ENCODE peak calls at places on chromosomes 12 and 14, in nine cellular contexts. One of them, this sample, is unnamed. For H3K79me2, the result is how much of the 10 kb centered on the place peaks cover.

GRCh38 chr14:77027538-77028383 is 747 bp downstream of the IRF2BPL start:
- DNase-seq in OCI-LY7: peak
- DNase-seq in GM23248: peak
- DNase-seq in GM23338: peak
- DNase-seq in MM.1S: peak
- DNase-seq in hepatocyte: peak
- DNase-seq in HCT116: no peak
- DNase-seq in neural progenitor cell: peak
- DNase-seq in SK-N-SH: peak
- DNase-seq in this sample: peak

GRCh38 chr12:46915082-46915481 is 89.3 kb upstream of the SLC38A4 start:
- DNase-seq in OCI-LY7: no peak
- DNase-seq in GM23248: peak
- DNase-seq in GM23338: no peak
- DNase-seq in MM.1S: no peak
- DNase-seq in hepatocyte: no peak
- DNase-seq in HCT116: no peak
- DNase-seq in neural progenitor cell: no peak
- DNase-seq in SK-N-SH: no peak
- DNase-seq in this sample: peak

GRCh38 chr14:75979071-75979571 is 2.7 kb downstream of the TGFB3 start:
- DNase-seq in OCI-LY7: peak
- DNase-seq in GM23248: peak
- DNase-seq in GM23338: peak
- DNase-seq in MM.1S: no peak
- DNase-seq in hepatocyte: peak
- DNase-seq in HCT116: no peak
- DNase-seq in neural progenitor cell: peak
- DNase-seq in SK-N-SH: peak
- DNase-seq in this sample: peak

GRCh38 chr14:97705107-97705506 is 907.9 kb downstream of the VRK1 start:
- DNase-seq in OCI-LY7: no peak
- DNase-seq in GM23248: no peak
- DNase-seq in GM23338: no peak
- DNase-seq in MM.1S: no peak
- DNase-seq in hepatocyte: no peak
- DNase-seq in HCT116: no peak
- DNase-seq in neural progenitor cell: no peak
- DNase-seq in SK-N-SH: no peak
- DNase-seq in this sample: no peak

GRCh38 chr14:72863216-72864006 is 30.5 kb downstream of the DPF3 start:
- DNase-seq in OCI-LY7: no peak
- DNase-seq in GM23248: peak
- DNase-seq in GM23338: no peak
- DNase-seq in MM.1S: peak
- DNase-seq in hepatocyte: no peak
- DNase-seq in HCT116: no peak
- DNase-seq in neural progenitor cell: no peak
- DNase-seq in SK-N-SH: no peak
- DNase-seq in this sample: no peak

GRCh38 chr14:68172216-68172615 is 352.6 kb downstream of the RAD51B start:
- DNase-seq in OCI-LY7: no peak
- DNase-seq in GM23248: no peak
- DNase-seq in GM23338: no peak
- DNase-seq in MM.1S: no peak
- DNase-seq in hepatocyte: no peak
- DNase-seq in HCT116: no peak
- DNase-seq in neural progenitor cell: no peak
- DNase-seq in SK-N-SH: no peak
- DNase-seq in this sample: peak

GRCh38 chr12:108611884-108612415 is 14.1 kb upstream of the TMEM119 start:
- DNase-seq in OCI-LY7: peak
- DNase-seq in GM23248: peak
- DNase-seq in GM23338: peak
- DNase-seq in MM.1S: no peak
- DNase-seq in hepatocyte: peak
- DNase-seq in HCT116: peak
- DNase-seq in neural progenitor cell: peak
- DNase-seq in SK-N-SH: peak
- DNase-seq in this sample: peak

GRCh38 chr12:130418261-130418660 is 80.6 kb downstream of the PIWIL1 start:
- DNase-seq in OCI-LY7: no peak
- DNase-seq in GM23248: no peak
- DNase-seq in GM23338: no peak
- DNase-seq in MM.1S: no peak
- DNase-seq in hepatocyte: no peak
- DNase-seq in HCT116: no peak
- DNase-seq in neural progenitor cell: no peak
- DNase-seq in SK-N-SH: no peak
- DNase-seq in this sample: no peak

GRCh38 chr12:70400124-70400523 is 34.0 kb downstream of the KCNMB4 start:
- DNase-seq in OCI-LY7: no peak
- DNase-seq in GM23248: no peak
- DNase-seq in GM23338: no peak
- DNase-seq in MM.1S: no peak
- DNase-seq in hepatocyte: no peak
- DNase-seq in HCT116: no peak
- DNase-seq in neural progenitor cell: no peak
- DNase-seq in SK-N-SH: no peak
- DNase-seq in this sample: no peak
- H3K79me2 ChIP-seq in OCI-LY7: under half
- H3K79me2 ChIP-seq in GM23248: under half
- H3K79me2 ChIP-seq in GM23338: under half
- H3K79me2 ChIP-seq in MM.1S: under half
- H3K79me2 ChIP-seq in hepatocyte: under half
- H3K79me2 ChIP-seq in HCT116: under half
- H3K79me2 ChIP-seq in neural progenitor cell: under half
- H3K79me2 ChIP-seq in SK-N-SH: under half
- H3K79me2 ChIP-seq in this sample: under half

DNA sequence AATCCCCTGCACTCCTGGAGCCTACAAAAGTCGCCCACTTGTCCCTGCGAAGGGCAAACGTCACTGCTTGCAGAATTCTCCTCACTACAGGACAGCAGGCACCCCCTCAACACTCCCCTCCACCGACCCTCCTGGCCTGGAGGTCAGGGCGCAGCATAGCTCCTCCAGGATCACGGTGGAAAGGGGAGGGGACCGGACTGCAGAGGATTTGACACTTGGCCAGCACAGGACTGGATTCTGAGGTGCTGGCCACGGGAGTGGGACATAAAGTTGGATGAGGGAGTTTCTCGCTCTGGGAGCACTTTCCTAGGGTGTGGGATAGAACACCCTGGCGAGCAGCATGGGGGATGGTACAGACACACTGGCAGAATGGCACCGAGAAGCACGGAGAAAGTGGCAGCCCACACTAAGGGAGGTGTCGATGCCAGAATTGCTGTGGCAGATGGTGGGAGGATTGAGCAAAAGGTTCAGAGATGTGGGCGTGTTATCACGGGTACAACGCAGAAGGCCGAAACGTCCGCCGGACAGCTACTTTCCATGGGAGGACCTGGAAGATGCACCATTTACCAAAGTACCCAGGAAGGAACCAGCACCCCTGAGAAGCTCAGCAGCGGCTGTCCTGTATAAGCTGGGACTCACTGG is 51.4 kb upstream of the DIO3 start:
- DNase-seq in OCI-LY7: no peak
- DNase-seq in GM23248: no peak
- DNase-seq in GM23338: no peak
- DNase-seq in MM.1S: no peak
- DNase-seq in hepatocyte: no peak
- DNase-seq in HCT116: no peak
- DNase-seq in neural progenitor cell: no peak
- DNase-seq in SK-N-SH: no peak
- DNase-seq in this sample: no peak
- TF ChIP-seq EZH2phosphoT487 in OCI-LY7: no peak
- TF ChIP-seq EZH2phosphoT487 in GM23248: no peak
- TF ChIP-seq EZH2phosphoT487 in GM23338: no peak
- TF ChIP-seq EZH2phosphoT487 in MM.1S: no peak
- TF ChIP-seq EZH2phosphoT487 in hepatocyte: no peak
- TF ChIP-seq EZH2phosphoT487 in HCT116: no peak
- TF ChIP-seq EZH2phosphoT487 in neural progenitor cell: no peak
- TF ChIP-seq EZH2phosphoT487 in SK-N-SH: no peak
- TF ChIP-seq EZH2phosphoT487 in this sample: no peak

GRCh38 chr12:70628701-70629480 is 8.3 kb downstream of the PTPRB start:
- DNase-seq in OCI-LY7: no peak
- DNase-seq in GM23248: no peak
- DNase-seq in GM23338: no peak
- DNase-seq in MM.1S: no peak
- DNase-seq in hepatocyte: no peak
- DNase-seq in HCT116: no peak
- DNase-seq in neural progenitor cell: no peak
- DNase-seq in SK-N-SH: no peak
- DNase-seq in this sample: peak
- H3K79me2 ChIP-seq in OCI-LY7: under half
- H3K79me2 ChIP-seq in GM23248: under half
- H3K79me2 ChIP-seq in GM23338: under half
- H3K79me2 ChIP-seq in MM.1S: under half
- H3K79me2 ChIP-seq in hepatocyte: under half
- H3K79me2 ChIP-seq in HCT116: under half
- H3K79me2 ChIP-seq in neural progenitor cell: under half
- H3K79me2 ChIP-seq in SK-N-SH: under half
- H3K79me2 ChIP-seq in this sample: under half

GRCh38 chr14:106808907-106809306 is 1282.5 kb downstream of the TMEM121 start:
- DNase-seq in OCI-LY7: no peak
- DNase-seq in GM23248: no peak
- DNase-seq in GM23338: no peak
- DNase-seq in MM.1S: no peak
- DNase-seq in hepatocyte: no peak
- DNase-seq in HCT116: no peak
- DNase-seq in neural progenitor cell: no peak
- DNase-seq in SK-N-SH: no peak
- DNase-seq in this sample: no peak
- TF ChIP-seq EZH2phosphoT487 in OCI-LY7: no peak
- TF ChIP-seq EZH2phosphoT487 in GM23248: no peak
- TF ChIP-seq EZH2phosphoT487 in GM23338: no peak
- TF ChIP-seq EZH2phosphoT487 in MM.1S: no peak
- TF ChIP-seq EZH2phosphoT487 in hepatocyte: no peak
- TF ChIP-seq EZH2phosphoT487 in HCT116: no peak
- TF ChIP-seq EZH2phosphoT487 in neural progenitor cell: no peak
- TF ChIP-seq EZH2phosphoT487 in SK-N-SH: no peak
- TF ChIP-seq EZH2phosphoT487 in this sample: no peak

DNA sequence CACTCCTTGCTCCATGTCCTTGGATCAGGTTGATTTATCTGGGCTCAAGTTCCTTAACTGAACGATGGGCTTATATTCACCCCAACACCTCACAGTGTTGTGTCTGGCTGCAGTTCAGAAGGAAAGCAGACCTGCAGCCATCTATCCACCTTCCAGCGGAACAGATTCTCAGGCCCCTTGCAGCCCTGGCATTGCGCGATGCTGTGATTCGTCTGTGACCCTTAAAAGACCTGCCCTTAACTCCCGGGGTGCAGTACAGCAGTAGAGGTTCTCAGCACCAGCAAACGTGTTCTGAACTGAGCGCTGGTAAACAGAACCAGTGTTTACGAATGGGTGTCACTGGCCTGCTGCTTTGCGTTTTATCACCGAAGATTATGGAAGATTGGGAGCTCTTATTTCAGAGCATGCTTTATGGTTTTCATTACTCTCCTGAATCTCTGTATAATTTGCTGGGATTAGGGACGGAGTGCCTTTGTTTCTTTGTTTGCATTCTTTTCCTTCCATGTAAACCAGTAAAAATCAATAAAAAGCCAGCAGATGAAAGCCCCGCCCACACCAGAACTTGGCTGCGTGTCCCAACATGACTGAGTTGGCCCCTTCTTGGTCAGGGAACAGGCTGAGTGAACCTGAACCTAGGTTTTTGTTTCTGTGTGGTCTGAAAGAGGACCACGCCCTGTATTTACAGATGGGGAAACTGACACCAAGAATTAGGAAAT is 286.7 kb upstream of the CRY1 start:
- DNase-seq in OCI-LY7: no peak
- DNase-seq in GM23248: peak
- DNase-seq in GM23338: no peak
- DNase-seq in MM.1S: no peak
- DNase-seq in hepatocyte: peak
- DNase-seq in HCT116: peak
- DNase-seq in neural progenitor cell: no peak
- DNase-seq in SK-N-SH: no peak
- DNase-seq in this sample: peak
- H3K79me2 ChIP-seq in OCI-LY7: under half
- H3K79me2 ChIP-seq in GM23248: under half
- H3K79me2 ChIP-seq in GM23338: under half
- H3K79me2 ChIP-seq in MM.1S: under half
- H3K79me2 ChIP-seq in hepatocyte: under half
- H3K79me2 ChIP-seq in HCT116: under half
- H3K79me2 ChIP-seq in neural progenitor cell: under half
- H3K79me2 ChIP-seq in SK-N-SH: under half
- H3K79me2 ChIP-seq in this sample: under half

This sample was measured in PC-3.